ENCODE peak calls at places on chromosomes 1 and 21, in seven cellular contexts. K is hippocampal formation; W is HEK293T; V is RPMI8226; I is activated T-helper 1 cell treated with anti-CD3 and anti-CD28 coated beads, Interleukin-12 subunit alpha, Interleukin-12 subunit beta, Interleukin-2, Interleukin-4 antibody, amounts not matched to agents 30 ng/mL and 10 ng/mL and 1 ng/mL, durations not matched to agents 14 hours and 24 hours and 36 hours; E is glutamatergic neuron; J is neural crest cell. D is an unnamed sample.

GRCh38 chr1:96387785-96388184 is 333.8 kb upstream of the PTBP2 start:
- DNase-seq in K (no peak), W (no peak), V (no peak), I (no peak), E (no peak), J (no peak), D (no peak)

GRCh38 chr1:91283421-91283726 is 121.3 kb downstream of the HFM1 start:
- DNase-seq in K (no peak), W (no peak), V (no peak), I (no peak), E (no peak), J (no peak), D (no peak)

GRCh38 chr1:230392141-230392909 is 33.8 kb downstream of the PGBD5 start:
- DNase-seq in K (no peak), W (no peak), V (no peak), I (no peak), E (no peak), J (no peak), D (no peak)

GRCh38 chr21:17348849-17349248 is 164.0 kb upstream of the CXADR start:
- DNase-seq in K (no peak), W (no peak), V (no peak), I (no peak), E (no peak), J (no peak), D (no peak)

GRCh38 chr1:58402444-58402843 is 144.1 kb downstream of the OMA1 start:
- DNase-seq in K (no peak), W (no peak), V (no peak), I (no peak), E (no peak), J (no peak), D (no peak)

GRCh38 chr1:11862890-11863289 is 4.1 kb upstream of the NPPB start:
- DNase-seq in K (no peak), W (no peak), V (peak; percentile 44), I (no peak), E (no peak), J (no peak), D (no peak)

GRCh38 chr1:155940993-155941844 is at the start of gene RXFP4:
- DNase-seq in K (no peak), W (no peak), V (peak; percentile 46), I (no peak), E (no peak), J (no peak), D (no peak)

GRCh38 chr1:87706198-87706597 is 377.5 kb downstream of the LMO4 start:
- DNase-seq in K (no peak), W (no peak), V (no peak), I (no peak), E (no peak), J (no peak), D (no peak)

GRCh38 chr1:228134591-228134990 is 5.5 kb upstream of the GUK1 start:
- DNase-seq in K (no peak), W (no peak), V (no peak), I (no peak), E (no peak), J (no peak), D (no peak)

GRCh38 chr1:208025036-208025435 is 114.1 kb upstream of the CD34 start:
- DNase-seq in K (peak; percentile 16), W (no peak), V (no peak), I (no peak), E (no peak), J (no peak), D (no peak)

GRCh38 chr1:183191833-183192232 is 5.8 kb downstream of the LAMC2 start:
- DNase-seq in K (no peak), W (no peak), V (no peak), I (no peak), E (no peak), J (no peak), D (no peak)

GRCh38 chr1:235597867-235598553 is 51.6 kb downstream of the GNG4 start:
- DNase-seq in K (no peak), W (peak; percentile 61), V (peak; percentile 39), I (no peak), E (no peak), J (no peak), D (no peak)

D was measured in NK-92 treated with Interleukin-12 subunit alpha and Interleukin-12 subunit beta, amount 100 ng/mL, for 24 hours.